ENCODE peak calls at places on chromosome 15, in six cellular contexts. U, W, P, L, R and N are unnamed samples.

GRCh38 chr15:38994310-38994709 is 429.7 kb upstream of the RASGRP1 start:
- DNase-seq in L (no peak), U (no peak), R (no peak), P (no peak), W (no peak), N (no peak)

GRCh38 chr15:78178056-78178455 is 28.9 kb downstream of the IDH3A start:
- DNase-seq in U (no peak), L (no peak), R (no peak), P (no peak), W (no peak), N (no peak)

GRCh38 chr15:35450492-35450891 is 95.5 kb downstream of the DPH6 start:
- DNase-seq in L (peak; percentile 65), R (no peak), U (no peak), P (peak; percentile 81), W (no peak), N (no peak)

GRCh38 chr15:92693922-92694331 is 38.4 kb upstream of the FAM174B start:
- DNase-seq in U (no peak), L (no peak), W (no peak), P (peak; percentile 3), R (no peak), N (peak; percentile 62)

GRCh38 chr15:96361309-96362000 is 31.0 kb downstream of the NR2F2 start:
- DNase-seq in L (peak; percentile 23), W (no peak), R (no peak), U (no peak), P (no peak), N (no peak)

GRCh38 chr15:51097553-51098330 is 3.0 kb upstream of the TNFAIP8L3 start:
- DNase-seq in W (no peak), R (no peak), L (peak; percentile 72), P (peak; percentile 63), U (no peak), N (no peak)

GRCh38 chr15:101614001-101614585 is 38.1 kb downstream of the TM2D3 start:
- DNase-seq in L (no peak), P (no peak), U (no peak), R (peak; percentile 73), W (no peak), N (no peak)

GRCh38 chr15:70247281-70247680 is 149.6 kb upstream of the TLE3 start:
- DNase-seq in W (peak; percentile 4), L (no peak), P (no peak), U (no peak), R (no peak), N (no peak)

GRCh38 chr15:67531379-67532059 is 10.6 kb downstream of the C15orf61 start:
- DNase-seq in R (no peak), W (no peak), P (peak; percentile 80), U (no peak), L (peak; percentile 82), N (no peak)

GRCh38 chr15:70495988-70496387 is 267.4 kb downstream of the UACA start:
- DNase-seq in L (no peak), U (no peak), R (no peak), P (no peak), W (no peak), N (no peak)

GRCh38 chr15:89836255-89837133 is 21.8 kb upstream of the ANPEP start:
- DNase-seq in U (no peak), P (peak; percentile 96), L (peak; percentile 95), W (no peak), R (no peak), N (no peak)

GRCh38 chr15:89672221-89673161 is 6.7 kb downstream of the PLIN1 start:
- DNase-seq in U (no peak), W (no peak), P (peak; percentile 61), L (peak; percentile 87), R (no peak), N (no peak)

GRCh38 chr15:41183580-41183979 is 47.0 kb downstream of the EXD1 start:
- DNase-seq in L (peak; percentile 11), P (peak; percentile 49), U (no peak), R (no peak), W (no peak), N (no peak)

GRCh38 chr15:83030021-83030420 is 18.6 kb upstream of the C15orf40 start:
- DNase-seq in U (no peak), W (no peak), L (no peak), P (peak; percentile 29), R (no peak), N (peak; percentile 28)

GRCh38 chr15:76199106-76200082 is 111.9 kb downstream of the ETFA start:
- DNase-seq in P (peak; percentile 79), U (peak; percentile 66), R (no peak), L (peak; percentile 65), W (peak; percentile 45), N (no peak)

GRCh38 chr15:81893182-81893833 is 152.5 kb downstream of the MEX3B start:
- DNase-seq in W (no peak), L (no peak), U (no peak), R (no peak), P (no peak), N (no peak)

GRCh38 chr15:92805080-92805708 is 94.9 kb upstream of the CHD2 start:
- DNase-seq in L (no peak), W (no peak), P (no peak), U (no peak), R (no peak), N (no peak)

GRCh38 chr15:39438260-39438659 is 142.6 kb upstream of the THBS1 start:
- DNase-seq in P (no peak), W (no peak), R (peak; percentile 58), U (peak; percentile 41), L (no peak), N (no peak)

GRCh38 chr15:85541744-85542143 is 161.3 kb downstream of the AKAP13 start:
- DNase-seq in P (peak; percentile 37), U (no peak), W (no peak), R (no peak), L (peak; percentile 43), N (no peak)

GRCh38 chr15:31953573-31953972 is 76.7 kb upstream of the CHRNA7 start:
- DNase-seq in R (no peak), W (no peak), L (no peak), P (no peak), U (no peak), N (no peak)
- TF ChIP-seq CTCF in R (no peak), W (no peak), L (no peak), P (no peak), U (no peak), N (no peak)

GRCh38 chr15:73633111-73633990 is at the start of gene NPTN:
- DNase-seq in P (peak; percentile 96), R (peak; percentile 100), L (peak; percentile 100), U (peak; percentile 99), W (peak; percentile 99), N (peak; percentile 100)
- TF ChIP-seq CTCF in P (no peak), R (no peak), L (no peak), U (no peak), W (peak; percentile 4), N (no peak)

GRCh38 chr15:65192016-65192415 is 6.9 kb upstream of the CLPX start:
- DNase-seq in L (no peak), P (peak; percentile 13), W (no peak), R (no peak), U (no peak), N (no peak)
- TF ChIP-seq CTCF in L (no peak), P (no peak), W (no peak), R (no peak), U (no peak), N (no peak)

DNA sequence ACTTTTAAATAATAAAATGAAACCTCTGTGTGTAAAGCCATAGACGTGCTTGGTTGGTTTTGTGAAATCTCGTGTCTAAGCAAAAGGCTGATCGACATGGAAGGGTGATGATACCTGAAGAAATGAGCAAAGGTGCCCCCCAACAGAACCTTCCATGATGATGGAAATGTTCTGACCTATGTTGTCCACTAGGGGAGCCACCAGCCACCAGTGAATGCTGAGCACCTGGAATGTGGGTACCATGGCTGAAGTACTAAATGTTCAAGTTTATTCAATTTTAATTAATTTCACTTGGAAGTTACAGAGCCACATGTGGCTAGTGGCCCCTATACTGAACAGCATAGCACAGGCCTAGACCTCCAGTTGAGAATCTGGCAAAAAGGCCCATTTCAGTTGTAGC is 158.8 kb downstream of the POLR2M start:
- DNase-seq in U (no peak), P (no peak), L (no peak), R (no peak), W (no peak), N (peak; percentile 14)
- TF ChIP-seq CTCF in U (no peak), P (peak; percentile 17), L (peak; percentile 39), R (peak; percentile 45), W (peak; percentile 38), N (peak; percentile 56)